ENCODE peak calls at places on chromosomes 1 and 21, in four cellular contexts. One of them, this sample, is unnamed.

GRCh38 chr1:164755674-164756073 is 196.7 kb downstream of the PBX1 start:
- DNase-seq in iPS-NIHi11: no peak
- DNase-seq in stomach: no peak
- DNase-seq in lower lobe of right lung: no peak
- DNase-seq in this sample: no peak

GRCh38 chr1:180040034-180040433 is 85.4 kb downstream of the CEP350 start:
- DNase-seq in iPS-NIHi11: no peak
- DNase-seq in stomach: no peak
- DNase-seq in lower lobe of right lung: no peak
- DNase-seq in this sample: no peak

GRCh38 chr1:208272713-208273112 is 28.5 kb upstream of the PLXNA2 start:
- DNase-seq in iPS-NIHi11: no peak
- DNase-seq in stomach: no peak
- DNase-seq in lower lobe of right lung: no peak
- DNase-seq in this sample: no peak

GRCh38 chr1:114323959-114324825 is 170.5 kb upstream of the SYT6 start:
- DNase-seq in iPS-NIHi11: no peak
- DNase-seq in stomach: no peak
- DNase-seq in lower lobe of right lung: no peak
- DNase-seq in this sample: no peak

GRCh38 chr1:2170211-2170610 is 24.4 kb downstream of the FAAP20 start:
- DNase-seq in iPS-NIHi11: no peak
- DNase-seq in stomach: no peak
- DNase-seq in lower lobe of right lung: no peak
- DNase-seq in this sample: no peak

GRCh38 chr21:32298658-32299081 is at the start of gene MRAP:
- DNase-seq in iPS-NIHi11: no peak
- DNase-seq in stomach: no peak
- DNase-seq in lower lobe of right lung: no peak
- DNase-seq in this sample: no peak

GRCh38 chr21:41435728-41436127 is 9.7 kb downstream of the MX1 start:
- DNase-seq in iPS-NIHi11: no peak
- DNase-seq in stomach: no peak
- DNase-seq in lower lobe of right lung: no peak
- DNase-seq in this sample: no peak

GRCh38 chr1:200900877-200901276 is 6.2 kb downstream of the INAVA start:
- DNase-seq in iPS-NIHi11: no peak
- DNase-seq in stomach: no peak
- DNase-seq in lower lobe of right lung: no peak
- DNase-seq in this sample: no peak

GRCh38 chr1:226154593-226154992 is 31.9 kb downstream of the ACBD3 start:
- DNase-seq in iPS-NIHi11: no peak
- DNase-seq in stomach: no peak
- DNase-seq in lower lobe of right lung: no peak
- DNase-seq in this sample: no peak

GRCh38 chr1:237890822-237891221 is at the start of gene ZP4:
- DNase-seq in iPS-NIHi11: no peak
- DNase-seq in stomach: no peak
- DNase-seq in lower lobe of right lung: no peak
- DNase-seq in this sample: no peak

GRCh38 chr21:14685568-14685967 is 139.5 kb upstream of the SAMSN1 start:
- DNase-seq in iPS-NIHi11: no peak
- DNase-seq in stomach: no peak
- DNase-seq in lower lobe of right lung: no peak
- DNase-seq in this sample: no peak

This sample was measured in transverse colon.